ENCODE peak calls at places on chromosomes 4 and X, in nine cellular contexts. M is transverse colon, X is A549, Q is tibial nerve, G is upper lobe of left lung, J is heart left ventricle, N is HCT116, D is right lobe of liver, L is esophagus muscularis mucosa. F is an unnamed sample.

GRCh38 chr4:152983774-152984411 is 47.8 kb downstream of the FHDC1 start:
- DNase-seq in M (no peak), X (no peak), Q (no peak), G (no peak), J (no peak), N (no peak), D (no peak), L (no peak), F (no peak)

GRCh38 chr4:119707336-119707735 is 78.7 kb upstream of the PDE5A start:
- DNase-seq in M (peak), X (no peak), Q (no peak), G (no peak), J (no peak), N (no peak), D (peak), L (no peak), F (no peak)

GRCh38 chr4:84503495-84504437 is 4.7 kb upstream of the NKX6-1 start:
- DNase-seq in M (no peak), X (peak), Q (no peak), G (no peak), J (no peak), N (peak), D (no peak), L (no peak), F (no peak)

GRCh38 chrX:153643431-153644351 is 3.3 kb upstream of the DUSP9 start:
- DNase-seq in M (no peak), X (peak), Q (no peak), G (no peak), J (peak), N (no peak), D (peak), L (no peak), F (no peak)

GRCh38 chr4:13207224-13207623 is 276.9 kb downstream of the RAB28 start:
- DNase-seq in M (no peak), X (no peak), Q (no peak), G (no peak), J (no peak), N (no peak), D (no peak), L (no peak), F (no peak)

GRCh38 chr4:4256799-4257198 is 8.8 kb upstream of the TMEM128 start:
- DNase-seq in M (no peak), X (no peak), Q (no peak), G (no peak), J (peak), N (no peak), D (no peak), L (no peak), F (no peak)

GRCh38 chrX:11678174-11678573 is 12.5 kb upstream of the ARHGAP6 start:
- DNase-seq in M (no peak), X (no peak), Q (no peak), G (no peak), J (no peak), N (no peak), D (no peak), L (no peak), F (no peak)

GRCh38 chrX:112941209-112941788 is 100.7 kb upstream of the AMOT start:
- DNase-seq in M (peak), X (no peak), Q (no peak), G (no peak), J (no peak), N (no peak), D (no peak), L (no peak), F (no peak)

GRCh38 chr4:173507471-173508385 is 22.3 kb downstream of the HAND2 start:
- DNase-seq in M (no peak), X (no peak), Q (no peak), G (no peak), J (no peak), N (no peak), D (no peak), L (no peak), F (no peak)

GRCh38 chr4:113024373-113024772 is 25.1 kb upstream of the ANK2 start:
- DNase-seq in M (no peak), X (no peak), Q (no peak), G (no peak), J (no peak), N (no peak), D (no peak), L (no peak), F (no peak)

GRCh38 chr4:38131371-38132139 is 171.4 kb downstream of the PTTG2 start:
- DNase-seq in M (peak), X (no peak), Q (no peak), G (no peak), J (no peak), N (no peak), D (peak), L (no peak), F (no peak)

GRCh38 chr4:25030283-25031076 is at the start of gene LGI2:
- DNase-seq in M (peak), X (no peak), Q (peak), G (peak), J (peak), N (no peak), D (peak), L (no peak), F (no peak)

GRCh38 chrX:118594697-118595420 is 99.2 kb downstream of the DOCK11 start:
- DNase-seq in M (no peak), X (no peak), Q (no peak), G (no peak), J (no peak), N (no peak), D (no peak), L (no peak), F (no peak)

GRCh38 chr4:2412534-2412884 is 5.9 kb downstream of the ZFYVE28 start:
- DNase-seq in M (peak), X (no peak), Q (no peak), G (no peak), J (no peak), N (no peak), D (no peak), L (no peak), F (no peak)

GRCh38 chr4:101205878-101206277 is 141.4 kb downstream of the PPP3CA start:
- DNase-seq in M (no peak), X (no peak), Q (no peak), G (peak), J (no peak), N (no peak), D (no peak), L (no peak), F (no peak)

GRCh38 chrX:1589356-1590130 is 1.9 kb upstream of the AKAP17A start:
- DNase-seq in M (no peak), X (no peak), Q (no peak), G (no peak), J (no peak), N (no peak), D (peak), L (peak), F (no peak)

GRCh38 chr4:109846395-109847098 is 1.4 kb upstream of the LRIT3 start:
- DNase-seq in M (peak), X (no peak), Q (no peak), G (no peak), J (no peak), N (no peak), D (no peak), L (no peak), F (no peak)

GRCh38 chrX:49695276-49696180 is at the start of gene PAGE1:
- DNase-seq in M (no peak), X (no peak), Q (no peak), G (no peak), J (no peak), N (no peak), D (no peak), L (no peak), F (no peak)

GRCh38 chr4:181991374-181991773 is 251.8 kb upstream of the TENM3 start:
- DNase-seq in M (no peak), X (no peak), Q (no peak), G (no peak), J (no peak), N (no peak), D (no peak), L (peak), F (no peak)

GRCh38 chr4:181731900-181732299 is 511.3 kb upstream of the TENM3 start:
- DNase-seq in M (no peak), X (no peak), Q (no peak), G (no peak), J (no peak), N (no peak), D (no peak), L (no peak), F (no peak)

GRCh38 chr4:156723951-156724668 is 247.5 kb downstream of the PDGFC start:
- DNase-seq in M (peak), X (no peak), Q (no peak), G (no peak), J (no peak), N (no peak), D (peak), L (no peak), F (no peak)

GRCh38 chrX:13091111-13091765 is 46.8 kb upstream of the FAM9C start:
- DNase-seq in M (no peak), X (no peak), Q (no peak), G (no peak), J (no peak), N (no peak), D (no peak), L (no peak), F (no peak)

GRCh38 chr4:85737254-85737653 is 262.3 kb downstream of the ARHGAP24 start:
- DNase-seq in M (no peak), X (no peak), Q (no peak), G (no peak), J (no peak), N (no peak), D (no peak), L (no peak), F (no peak)

GRCh38 chr4:15920723-15921591 is 17.6 kb downstream of the FGFBP1 start:
- DNase-seq in M (peak), X (peak), Q (peak), G (peak), J (peak), N (peak), D (no peak), L (no peak), F (peak)

GRCh38 chr4:137647375-137647774 is 115.1 kb upstream of the PCDH18 start:
- DNase-seq in M (no peak), X (no peak), Q (no peak), G (no peak), J (no peak), N (no peak), D (no peak), L (no peak), F (no peak)

GRCh38 chr4:22345678-22346077 is 170.2 kb downstream of the ADGRA3 start:
- DNase-seq in M (no peak), X (no peak), Q (no peak), G (no peak), J (no peak), N (no peak), D (no peak), L (no peak), F (no peak)

GRCh38 chr4:178953447-178954120 is 1511.3 kb upstream of the AGA start:
- DNase-seq in M (no peak), X (no peak), Q (no peak), G (no peak), J (no peak), N (no peak), D (no peak), L (no peak), F (no peak)

GRCh38 chr4:166957451-166957850 is 276.8 kb downstream of the SPOCK3 start:
- DNase-seq in M (no peak), X (no peak), Q (no peak), G (no peak), J (no peak), N (no peak), D (no peak), L (no peak), F (no peak)

GRCh38 chrX:38061335-38061734 is 55.0 kb downstream of the SYTL5 start:
- DNase-seq in M (no peak), X (no peak), Q (no peak), G (no peak), J (no peak), N (peak), D (no peak), L (no peak), F (no peak)

GRCh38 chr4:84474107-84474506 is 25.0 kb downstream of the NKX6-1 start:
- DNase-seq in M (no peak), X (no peak), Q (no peak), G (no peak), J (no peak), N (no peak), D (no peak), L (no peak), F (no peak)

GRCh38 chr4:76001760-76002159 is 5.5 kb downstream of the CXCL9 start:
- DNase-seq in M (no peak), X (no peak), Q (no peak), G (no peak), J (no peak), N (no peak), D (no peak), L (peak), F (no peak)

GRCh38 chr4:3174371-3175338 is 74.3 kb upstream of the MSANTD1 start:
- DNase-seq in M (no peak), X (no peak), Q (no peak), G (no peak), J (no peak), N (no peak), D (no peak), L (no peak), F (no peak)

GRCh38 chr4:93084599-93085305 is 743.8 kb upstream of the ATOH1 start:
- DNase-seq in M (no peak), X (no peak), Q (no peak), G (no peak), J (no peak), N (no peak), D (no peak), L (no peak), F (no peak)

GRCh38 chr4:74415602-74416300 is 29.2 kb upstream of the AREG start:
- DNase-seq in M (no peak), X (no peak), Q (no peak), G (no peak), J (no peak), N (no peak), D (no peak), L (no peak), F (no peak)

GRCh38 chr4:337143-337931 is at the start of gene ZNF141:
- DNase-seq in M (peak), X (peak), Q (peak), G (peak), J (peak), N (no peak), D (peak), L (peak), F (peak)
- TF ChIP-seq POLR2A in M (peak), X (peak), Q (peak), G (peak), J (peak), N (no peak), D (peak), L (peak), F (peak)

GRCh38 chr4:68476191-68476590 is 28.9 kb downstream of the TMPRSS11E start:
- DNase-seq in M (no peak), X (no peak), Q (no peak), G (no peak), J (no peak), N (no peak), D (no peak), L (no peak), F (no peak)
- H3K27ac ChIP-seq in M (no peak), X (no peak), Q (no peak), G (no peak), J (no peak), N (no peak), D (no peak), L (no peak), F (no peak)

DNA sequence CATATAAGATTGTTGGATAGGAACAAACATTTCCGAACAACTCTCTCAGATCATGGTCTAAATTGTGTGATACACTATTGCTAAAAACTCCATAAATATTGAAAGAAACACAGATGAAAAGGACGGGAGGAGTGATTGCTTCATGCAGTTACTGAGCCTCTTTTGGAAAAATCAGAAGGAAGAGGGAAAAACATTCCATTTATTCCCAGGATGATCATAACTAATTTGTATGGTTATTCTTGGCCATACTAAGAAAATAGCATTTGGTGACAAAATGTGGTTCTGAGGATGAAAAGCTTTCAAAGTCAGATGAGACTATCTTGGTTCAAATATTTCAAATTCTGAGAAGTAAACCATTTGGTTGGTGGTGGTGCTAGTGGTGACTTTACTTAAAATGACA is 305.3 kb upstream of the LDB2 start:
- DNase-seq in M (no peak), X (no peak), Q (no peak), G (no peak), J (no peak), N (no peak), D (no peak), L (no peak), F (no peak)
- H3K4me3 ChIP-seq in M (no peak), X (no peak), Q (no peak), G (no peak), J (no peak), N (no peak), D (no peak), L (no peak), F (no peak)

GRCh38 chr4:56958111-56958517 is 19.3 kb downstream of the NOA1 start:
- DNase-seq in M (peak), X (no peak), Q (peak), G (peak), J (peak), N (no peak), D (peak), L (peak), F (peak)

GRCh38 chr4:56959064-56959463 is 18.3 kb downstream of the NOA1 start:
- DNase-seq in M (no peak), X (no peak), Q (no peak), G (no peak), J (no peak), N (no peak), D (no peak), L (no peak), F (no peak)

DNA sequence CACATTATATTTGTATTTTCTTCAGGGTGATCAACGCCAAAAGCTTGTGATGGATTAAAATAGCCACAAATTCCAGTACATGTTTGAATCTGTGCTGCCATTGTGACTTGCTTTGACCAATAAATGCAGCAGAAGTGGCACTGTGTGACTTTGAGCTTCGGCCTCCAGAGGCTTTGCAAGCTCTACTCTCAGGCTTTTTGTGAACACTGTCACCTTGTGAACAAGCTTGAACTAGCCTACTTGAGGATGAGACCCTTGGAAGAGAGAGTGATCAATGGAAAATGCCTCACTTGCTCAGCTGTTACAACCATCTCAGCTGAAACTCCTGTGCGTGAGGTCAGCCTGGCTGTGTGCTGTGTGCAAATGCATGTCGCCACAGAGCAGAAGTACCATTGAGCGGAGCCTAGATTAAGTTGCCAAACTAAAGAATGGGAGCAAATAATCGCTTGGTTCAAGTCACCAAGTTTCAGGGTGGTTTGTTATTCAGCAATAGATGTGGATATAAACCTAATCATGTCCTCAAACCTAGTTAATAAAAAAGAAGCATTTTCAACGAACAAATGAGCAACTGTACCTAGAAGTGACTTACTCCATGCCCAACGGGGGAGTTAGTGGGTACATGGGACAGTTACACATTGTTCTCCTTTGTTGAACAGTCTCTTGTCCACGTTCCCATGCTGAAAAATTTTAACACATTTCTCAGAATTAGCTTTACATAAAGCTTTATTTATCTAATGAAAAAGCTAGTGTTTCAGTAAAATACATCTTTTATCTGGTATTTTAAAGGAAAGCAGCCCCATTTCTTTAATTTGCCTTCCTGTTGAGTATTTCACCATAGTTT is 23.5 kb downstream of the NOA1 start:
- DNase-seq in M (no peak), X (no peak), Q (no peak), G (no peak), J (no peak), N (no peak), D (no peak), L (no peak), F (no peak)
- TF ChIP-seq POLR2A in M (no peak), X (no peak), Q (no peak), G (no peak), J (no peak), N (no peak), D (no peak), L (no peak), F (no peak)

GRCh38 chr4:36290641-36291040 is 9.2 kb downstream of the DTHD1 start:
- DNase-seq in M (peak), X (no peak), Q (no peak), G (no peak), J (no peak), N (no peak), D (no peak), L (no peak), F (no peak)

GRCh38 chr4:36283912-36284465 is 2.6 kb downstream of the DTHD1 start:
- DNase-seq in M (no peak), X (no peak), Q (no peak), G (no peak), J (no peak), N (no peak), D (no peak), L (no peak), F (no peak)

GRCh38 chr4:36288727-36289126 is 7.3 kb downstream of the DTHD1 start:
- DNase-seq in M (no peak), X (no peak), Q (no peak), G (no peak), J (no peak), N (no peak), D (no peak), L (no peak), F (no peak)

GRCh38 chr4:36285784-36286480 is 4.5 kb downstream of the DTHD1 start:
- DNase-seq in M (peak), X (no peak), Q (no peak), G (no peak), J (no peak), N (peak), D (no peak), L (no peak), F (no peak)

GRCh38 chr4:36286481-36286871 is 5.1 kb downstream of the DTHD1 start:
- DNase-seq in M (no peak), X (no peak), Q (no peak), G (no peak), J (no peak), N (no peak), D (no peak), L (no peak), F (no peak)
- H3K27ac ChIP-seq in M (peak), X (no peak), Q (no peak), G (no peak), J (no peak), N (no peak), D (no peak), L (no peak), F (peak)

GRCh38 chr4:10589808-10590207 is 94.8 kb downstream of the CLNK start:
- DNase-seq in M (no peak), X (no peak), Q (no peak), G (no peak), J (no peak), N (no peak), D (no peak), L (no peak), F (no peak)
- H3K4me3 ChIP-seq in M (no peak), X (no peak), Q (no peak), G (no peak), J (no peak), N (no peak), D (no peak), L (no peak), F (no peak)

GRCh38 chrX:48466696-48467095 is 3.4 kb downstream of the SLC38A5 start:
- DNase-seq in M (no peak), X (no peak), Q (no peak), G (no peak), J (no peak), N (no peak), D (no peak), L (no peak), F (no peak)
- TF ChIP-seq POLR2A in M (no peak), X (no peak), Q (no peak), G (no peak), J (no peak), N (no peak), D (no peak), L (no peak), F (no peak)

GRCh38 chrX:29490606-29491005 is 724.8 kb upstream of the MAGEB2 start:
- DNase-seq in M (no peak), X (no peak), Q (no peak), G (no peak), J (no peak), N (no peak), D (no peak), L (no peak), F (no peak)

GRCh38 chrX:29487214-29487613 is 728.1 kb upstream of the MAGEB2 start:
- DNase-seq in M (no peak), X (no peak), Q (no peak), G (no peak), J (no peak), N (no peak), D (no peak), L (no peak), F (no peak)

GRCh38 chrX:29487714-29488113 is 727.6 kb upstream of the MAGEB2 start:
- DNase-seq in M (no peak), X (no peak), Q (no peak), G (no peak), J (no peak), N (no peak), D (no peak), L (no peak), F (no peak)

GRCh38 chrX:29488919-29489318 is 726.4 kb upstream of the MAGEB2 start:
- DNase-seq in M (no peak), X (no peak), Q (no peak), G (no peak), J (no peak), N (no peak), D (no peak), L (no peak), F (no peak)

DNA sequence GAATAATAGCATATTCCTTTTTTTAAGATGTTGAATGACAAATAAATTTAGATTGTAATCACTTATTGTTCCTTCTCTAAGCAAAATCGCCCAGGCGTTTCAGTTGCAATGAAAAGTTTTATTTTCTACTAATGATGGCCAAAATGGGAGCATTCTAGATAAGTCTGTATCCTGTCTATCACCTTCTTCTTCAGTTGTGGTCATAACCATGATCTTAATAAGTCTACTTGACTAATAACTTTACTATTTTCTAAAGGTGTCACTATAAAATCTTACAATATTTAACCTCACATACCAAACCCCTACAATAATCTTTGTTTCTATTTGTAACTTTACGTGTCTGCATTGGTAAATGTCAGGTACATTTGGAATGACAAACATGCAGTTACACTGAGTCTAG is 723.7 kb upstream of the MAGEB2 start:
- DNase-seq in M (no peak), X (no peak), Q (no peak), G (no peak), J (no peak), N (no peak), D (no peak), L (no peak), F (no peak)
- H3K27ac ChIP-seq in M (no peak), X (no peak), Q (no peak), G (no peak), J (no peak), N (no peak), D (no peak), L (no peak), F (no peak)

F was measured in esophagus squamous epithelium.